ENCODE peak calls at places on chromosomes 16 and 17, in nine cellular contexts. E, M, I, C, Q, F, O, Y and D are unnamed samples.

GRCh38 chr17:74945543-74945942 is 9.8 kb downstream of the OTOP3 start:
- DNase-seq in E (no peak), M (no peak), I (no peak), C (no peak), Q (peak; percentile 48), F (no peak), O (no peak), Y (no peak), D (no peak)

GRCh38 chr17:40486513-40487370 is 14.7 kb downstream of the TNS4 start:
- DNase-seq in E (no peak), M (no peak), I (peak; percentile 87), C (no peak), Q (no peak), F (no peak), O (no peak), Y (no peak), D (no peak)

GRCh38 chr16:18839555-18839954 is 38.2 kb upstream of the ARL6IP1 start:
- DNase-seq in E (no peak), M (no peak), I (no peak), C (no peak), Q (no peak), F (no peak), O (peak; percentile 30), Y (no peak), D (no peak)

GRCh38 chr17:57954421-57955182 is 610 bp downstream of the CUEDC1 start:
- DNase-seq in E (no peak), M (peak; percentile 34), I (peak; percentile 46), C (peak; percentile 56), Q (no peak), F (peak; percentile 77), O (peak; percentile 50), Y (no peak), D (no peak)

GRCh38 chr17:81735181-81736102 is 23.4 kb downstream of the SLC25A10 start:
- DNase-seq in E (no peak), M (no peak), I (peak; percentile 33), C (no peak), Q (peak; percentile 26), F (peak; percentile 29), O (peak; percentile 63), Y (no peak), D (peak; percentile 68)

GRCh38 chr17:53141731-53142130 is 681.0 kb upstream of the KIF2B start:
- DNase-seq in E (no peak), M (no peak), I (no peak), C (no peak), Q (no peak), F (no peak), O (no peak), Y (no peak), D (no peak)

GRCh38 chr16:58086381-58087208 is 42.6 kb downstream of the CFAP20 start:
- DNase-seq in E (no peak), M (no peak), I (no peak), C (no peak), Q (no peak), F (no peak), O (no peak), Y (no peak), D (no peak)

GRCh38 chr17:7307686-7308624 is 527 bp downstream of the EIF5A start:
- DNase-seq in E (no peak), M (no peak), I (peak; percentile 34), C (no peak), Q (no peak), F (peak; percentile 82), O (peak; percentile 51), Y (no peak), D (peak; percentile 88)

GRCh38 chr16:56269824-56270684 is 78.8 kb downstream of the GNAO1 start:
- DNase-seq in E (peak; percentile 29), M (no peak), I (peak; percentile 86), C (no peak), Q (no peak), F (no peak), O (no peak), Y (no peak), D (no peak)

GRCh38 chr16:80718480-80719220 is 85.7 kb downstream of the CDYL2 start:
- DNase-seq in E (no peak), M (peak; percentile 91), I (peak; percentile 22), C (no peak), Q (no peak), F (no peak), O (peak; percentile 82), Y (no peak), D (no peak)

GRCh38 chr16:76287466-76287865 is 10.3 kb downstream of the CNTNAP4 start:
- DNase-seq in E (no peak), M (no peak), I (no peak), C (no peak), Q (no peak), F (no peak), O (no peak), Y (no peak), D (no peak)

GRCh38 chr16:58366247-58367031 is 25.8 kb upstream of the GINS3 start:
- DNase-seq in E (no peak), M (peak; percentile 70), I (peak; percentile 65), C (no peak), Q (no peak), F (no peak), O (no peak), Y (no peak), D (peak; percentile 7)

GRCh38 chr16:62041401-62041800 is 5.2 kb upstream of the CDH8 start:
- DNase-seq in E (no peak), M (no peak), I (no peak), C (no peak), Q (no peak), F (no peak), O (no peak), Y (no peak), D (no peak)

GRCh38 chr17:50892101-50892776 is 26.1 kb upstream of the TOB1 start:
- DNase-seq in E (no peak), M (no peak), I (no peak), C (no peak), Q (no peak), F (no peak), O (peak; percentile 2), Y (no peak), D (no peak)

GRCh38 chr17:76000755-76001521 is at the start of gene CDK3:
- DNase-seq in E (no peak), M (no peak), I (no peak), C (no peak), Q (no peak), F (no peak), O (no peak), Y (peak; percentile 25), D (no peak)

GRCh38 chr17:16450028-16450427 is 34.7 kb downstream of the TRPV2 start:
- DNase-seq in E (no peak), M (no peak), I (no peak), C (no peak), Q (no peak), F (no peak), O (no peak), Y (no peak), D (no peak)

GRCh38 chr17:10844667-10845387 is 6.9 kb upstream of the PIRT start:
- DNase-seq in E (peak; percentile 46), M (peak; percentile 56), I (peak; percentile 53), C (peak; percentile 57), Q (peak; percentile 5), F (peak; percentile 81), O (peak; percentile 90), Y (peak; percentile 74), D (peak; percentile 77)

GRCh38 chr17:46044286-46044928 is 45.4 kb downstream of the STH start:
- DNase-seq in E (peak; percentile 38), M (peak; percentile 93), I (peak; percentile 87), C (peak; percentile 80), Q (no peak), F (peak; percentile 64), O (peak; percentile 81), Y (no peak), D (peak; percentile 88)
- TF ChIP-seq POLR2A in E (no peak), M (no peak), I (no peak), C (no peak), Q (no peak), F (no peak), O (no peak), Y (no peak), D (no peak)

GRCh38 chr16:14041164-14041563 is 30.0 kb upstream of the MRTFB start:
- DNase-seq in E (no peak), M (peak; percentile 26), I (no peak), C (no peak), Q (no peak), F (no peak), O (no peak), Y (no peak), D (no peak)
- TF ChIP-seq POLR2A in E (no peak), M (no peak), I (no peak), C (no peak), Q (no peak), F (no peak), O (no peak), Y (no peak), D (no peak)

GRCh38 chr17:3723556-3724372 is at the start of gene HASPIN:
- DNase-seq in E (peak; percentile 70), M (peak; percentile 89), I (peak; percentile 84), C (peak; percentile 70), Q (peak; percentile 62), F (peak; percentile 95), O (peak; percentile 93), Y (peak; percentile 99), D (peak; percentile 94)
- TF ChIP-seq POLR2A in E (peak; percentile 89), M (peak; percentile 92), I (no peak), C (peak; percentile 66), Q (peak; percentile 83), F (peak; percentile 24), O (no peak), Y (peak; percentile 80), D (peak; percentile 82)

GRCh38 chr16:46746821-46747776 is 1.0 kb downstream of the MYLK3 start:
- DNase-seq in E (no peak), M (no peak), I (no peak), C (no peak), Q (no peak), F (no peak), O (no peak), Y (no peak), D (no peak)

GRCh38 chr16:46745594-46745993 is 2.5 kb downstream of the MYLK3 start:
- DNase-seq in E (no peak), M (no peak), I (no peak), C (no peak), Q (no peak), F (no peak), O (no peak), Y (no peak), D (no peak)

GRCh38 chr16:46739934-46740333 is 8.2 kb downstream of the MYLK3 start:
- DNase-seq in E (no peak), M (no peak), I (no peak), C (no peak), Q (no peak), F (no peak), O (no peak), Y (no peak), D (peak; percentile 56)

GRCh38 chr16:46747777-46748651 is at the start of gene MYLK3:
- DNase-seq in E (peak; percentile 38), M (no peak), I (no peak), C (no peak), Q (no peak), F (no peak), O (no peak), Y (no peak), D (peak; percentile 71)

DNA sequence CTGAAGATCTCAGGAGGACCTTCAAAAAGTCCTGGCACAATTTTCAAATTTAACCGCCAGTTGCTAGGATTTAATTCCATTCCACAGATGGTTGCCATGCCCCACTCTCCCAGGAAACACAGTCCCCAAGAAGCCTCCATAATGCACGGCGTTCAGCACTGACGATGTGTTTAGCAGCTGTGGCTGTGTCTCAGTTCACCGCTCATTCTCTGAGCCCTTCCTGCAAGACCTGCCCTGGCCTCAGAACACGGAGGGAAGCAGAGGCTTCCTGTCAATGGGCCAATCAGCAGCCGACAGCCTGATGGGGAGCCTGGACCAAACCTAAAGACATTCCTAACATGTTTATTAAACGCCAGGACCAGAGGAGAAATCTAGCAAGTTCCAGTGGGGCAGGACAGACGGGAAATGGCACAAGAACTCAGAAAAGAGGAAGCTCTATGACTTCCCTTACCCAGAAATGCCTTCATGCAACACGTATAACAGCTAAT is 4.9 kb downstream of the MYLK3 start:
- DNase-seq in E (no peak), M (peak; percentile 25), I (peak; percentile 28), C (no peak), Q (no peak), F (no peak), O (no peak), Y (no peak), D (peak; percentile 22)
- TF ChIP-seq POLR2A in E (no peak), M (no peak), I (no peak), C (no peak), Q (no peak), F (no peak), O (no peak), Y (no peak), D (no peak)